ENCODE peak calls at places on chromosome 16, in seven cellular contexts. M is AG04450; V is cardiac muscle cell; U is CD8-positive, alpha-beta memory T cell; N is H9; J is HepG2; E is heart right ventricle. F is an unnamed sample.

GRCh38 chr16:52251495-52251894 is 295.4 kb downstream of the TOX3 start:
- DNase-seq in N (no peak), E (no peak), M (no peak), V (no peak), U (no peak), J (no peak), F (no peak)

GRCh38 chr16:12801511-12802042 is 2.1 kb downstream of the CPPED1 start:
- DNase-seq in J (peak; percentile 68), U (no peak), N (no peak), M (no peak), V (no peak), E (no peak), F (no peak)

GRCh38 chr16:47016700-47017133 is 43.2 kb upstream of the DNAJA2 start:
- DNase-seq in V (no peak), M (no peak), N (no peak), E (no peak), J (no peak), U (no peak), F (no peak)

GRCh38 chr16:66930189-66930588 is 4.0 kb downstream of the CIAO2B start:
- DNase-seq in V (peak; percentile 52), M (no peak), J (peak; percentile 76), E (no peak), U (no peak), N (no peak), F (no peak)

GRCh38 chr16:56691885-56692284 is 9.6 kb downstream of the MT1X start:
- DNase-seq in J (peak; percentile 77), M (no peak), E (no peak), N (peak; percentile 66), U (no peak), V (peak; percentile 74), F (no peak)

GRCh38 chr16:75305364-75306101 is 54.1 kb upstream of the BCAR1 start:
- DNase-seq in V (peak; percentile 26), J (peak; percentile 99), N (no peak), U (no peak), E (peak; percentile 63), M (peak; percentile 99), F (no peak)

GRCh38 chr16:54285414-54286066 is 1.0 kb downstream of the IRX3 start:
- DNase-seq in E (peak; percentile 27), U (no peak), V (peak; percentile 54), J (peak; percentile 38), M (no peak), N (peak; percentile 49), F (no peak)

GRCh38 chr16:11094838-11095565 is 150.6 kb downstream of the CLEC16A start:
- DNase-seq in E (no peak), U (peak; percentile 7), V (no peak), J (no peak), N (no peak), M (no peak), F (no peak)

GRCh38 chr16:14088155-14088753 is 17.1 kb downstream of the MRTFB start:
- DNase-seq in U (no peak), J (peak; percentile 96), N (no peak), M (no peak), E (no peak), V (no peak), F (no peak)

DNA sequence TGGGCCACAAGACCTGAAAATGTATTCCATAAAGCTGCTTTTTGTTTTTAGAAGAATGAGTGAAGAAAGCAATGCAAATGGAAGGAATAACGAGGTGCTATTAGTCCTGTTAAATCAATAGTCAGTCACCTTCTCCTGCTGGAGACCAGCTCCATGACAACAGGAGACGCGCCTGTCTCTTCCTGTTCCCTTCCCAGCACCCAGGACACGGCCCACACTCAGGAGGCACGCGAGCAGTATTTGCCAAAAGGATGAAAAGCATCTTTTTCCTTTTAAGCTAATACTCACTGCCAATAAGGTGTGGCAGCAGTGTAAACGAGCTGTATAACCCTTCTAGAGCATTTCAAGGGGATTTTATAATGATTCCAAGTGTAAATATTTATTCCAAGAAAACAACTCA is 37.7 kb downstream of the GTF3C1 start:
- DNase-seq in U (no peak), M (no peak), J (no peak), N (no peak), V (no peak), E (no peak), F (no peak)
- H3K27ac ChIP-seq in U (no peak overlapping the region), M (no peak overlapping the region), J (no peak overlapping the region), N (no peak overlapping the region), V (peak overlapping the region; percentile 23), E (peak overlapping the region; percentile 57), F (no peak overlapping the region)

GRCh38 chr16:718922-719321 is 2.0 kb upstream of the ANTKMT start:
- DNase-seq in E (no peak), J (no peak), V (no peak), U (no peak), M (no peak), N (no peak), F (no peak)
- H3K27ac ChIP-seq in E (no peak overlapping the region), J (no peak overlapping the region), V (peak overlapping the region; percentile 90), U (no peak overlapping the region), M (no peak overlapping the region), N (no peak overlapping the region), F (peak overlapping the region; percentile 98)

GRCh38 chr16:31094424-31095120 is at the start of gene VKORC1:
- DNase-seq in U (peak; percentile 89), J (peak; percentile 98), M (peak; percentile 92), N (peak; percentile 98), E (peak; percentile 96), V (peak; percentile 97), F (peak; percentile 91)
- H3K27ac ChIP-seq in U (peak within 1 kb of the TSS; percentile 75), J (peak within 1 kb of the TSS; percentile 84), M (peak within 1 kb of the TSS; percentile 81), N (no peak within 1 kb of the TSS), E (peak within 1 kb of the TSS; percentile 93), V (peak within 1 kb of the TSS; percentile 61), F (peak within 1 kb of the TSS; percentile 89)

DNA sequence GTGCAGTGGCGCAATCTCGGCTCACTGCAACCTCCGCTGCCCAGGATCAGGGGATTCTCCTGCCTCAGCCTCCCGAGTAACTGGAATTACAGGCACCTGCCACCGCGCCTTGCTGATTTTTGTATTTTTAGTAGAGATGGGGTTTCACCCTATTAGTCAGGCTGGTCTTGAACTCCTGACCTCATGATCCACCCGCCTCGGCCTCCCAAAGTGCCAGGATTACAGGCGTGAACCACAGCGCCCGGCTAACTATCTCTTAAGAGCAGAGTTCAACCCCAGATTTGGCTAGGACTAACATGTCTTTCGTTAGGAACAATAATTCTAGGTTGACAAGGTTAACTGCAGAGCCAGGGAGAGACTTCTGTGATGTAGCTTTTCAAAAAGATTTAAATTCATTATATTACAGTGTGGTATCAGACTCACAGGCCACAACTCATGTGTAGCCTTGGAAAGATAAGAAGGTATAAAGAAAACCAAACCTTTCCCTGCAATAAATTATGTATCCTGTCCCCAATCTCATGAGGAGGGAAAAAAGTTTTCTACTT is 4.3 kb downstream of the CHTF8 start:
- DNase-seq in E (no peak), M (no peak), U (no peak), V (no peak), N (no peak), J (no peak), F (no peak)
- H3K27ac ChIP-seq in E (no peak overlapping the region), M (no peak overlapping the region), U (no peak overlapping the region), V (no peak overlapping the region), N (no peak overlapping the region), J (no peak overlapping the region), F (no peak overlapping the region)

DNA sequence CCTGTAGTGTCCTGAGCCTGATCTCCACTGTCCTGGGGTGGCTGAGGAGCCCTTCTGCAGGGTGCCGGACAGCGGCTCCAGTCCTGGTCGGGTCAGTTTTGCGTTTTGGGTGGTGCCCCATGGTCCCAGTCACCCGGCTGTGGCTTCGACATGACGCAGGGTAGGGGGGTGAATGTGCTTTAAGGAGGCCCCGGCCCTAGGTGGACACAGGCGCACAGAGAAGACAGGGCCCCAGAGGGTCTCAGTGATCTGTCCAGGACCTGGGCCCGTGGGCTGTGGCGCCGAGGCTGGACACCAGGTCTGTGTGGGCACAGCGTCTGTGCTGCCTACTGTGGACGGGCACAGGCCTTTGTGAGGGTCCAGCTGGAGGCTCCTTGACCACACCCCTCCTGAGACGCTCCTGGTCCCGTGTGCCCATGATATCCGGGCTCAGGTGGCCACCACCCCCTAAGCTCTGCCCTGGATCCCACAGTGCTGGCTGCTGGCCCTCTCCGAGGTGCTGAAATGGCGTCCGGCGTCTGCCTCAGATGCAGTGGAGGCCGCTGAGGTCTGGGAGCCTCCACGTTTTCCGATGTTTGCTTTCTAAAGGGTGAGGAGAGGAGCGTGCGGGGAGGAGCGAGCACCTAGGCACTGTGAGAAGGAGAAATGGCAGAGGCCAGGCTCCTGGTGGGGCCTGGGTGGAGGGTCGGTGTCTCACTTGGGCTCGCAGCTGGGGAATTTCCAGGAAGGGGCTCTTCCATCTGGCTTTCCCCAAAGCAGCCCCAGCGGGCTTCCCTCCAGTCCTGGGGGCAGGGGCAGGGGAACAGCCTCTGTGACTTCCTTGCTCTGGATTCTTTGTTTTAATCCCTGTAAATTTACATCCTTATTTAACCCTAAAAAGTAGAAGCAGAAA is 56.1 kb upstream of the ACSF3 start:
- DNase-seq in J (no peak), V (peak; percentile 91), E (peak; percentile 26), N (peak; percentile 74), M (no peak), U (peak; percentile 13), F (no peak)
- H3K27ac ChIP-seq in J (no peak overlapping the region), V (no peak overlapping the region), E (no peak overlapping the region), N (no peak overlapping the region), M (no peak overlapping the region), U (no peak overlapping the region), F (no peak overlapping the region)

GRCh38 chr16:68665501-68665900 is 20.4 kb downstream of the CDH3 start:
- DNase-seq in E (no peak), U (no peak), V (no peak), M (no peak), N (no peak), J (no peak), F (no peak)
- H3K27ac ChIP-seq in E (no peak overlapping the region), U (no peak overlapping the region), V (peak overlapping the region; percentile 91), M (no peak overlapping the region), N (no peak overlapping the region), J (no peak overlapping the region), F (no peak overlapping the region)

GRCh38 chr16:69942627-69943170 is 8.4 kb upstream of the CLEC18A start:
- DNase-seq in V (no peak), U (no peak), E (no peak), J (no peak), N (no peak), M (no peak), F (no peak)
- H3K27ac ChIP-seq in V (no peak overlapping the region), U (no peak overlapping the region), E (no peak overlapping the region), J (no peak overlapping the region), N (no peak overlapping the region), M (no peak overlapping the region), F (no peak overlapping the region)

F was measured in substantia nigra.